ENCODE peak calls at places on chromosomes 5 and 9, in ten cellular contexts. One of them, this sample, is unnamed.

GRCh38 chr5:28574616-28575015 is 1536.2 kb upstream of the CDH9 start:
- DNase-seq in transverse colon: no peak
- DNase-seq in A549: no peak
- DNase-seq in IMR-90: no peak
- DNase-seq in endothelial cell of umbilical vein: no peak
- DNase-seq in ovary: no peak
- DNase-seq in NB4: no peak
- DNase-seq in esophagus muscularis mucosa: no peak
- DNase-seq in lower leg skin: no peak
- DNase-seq in spleen: no peak
- DNase-seq in this sample: no peak

GRCh38 chr5:72468606-72469005 is 38.6 kb downstream of the ZNF366 start:
- DNase-seq in lower leg skin: no peak
- DNase-seq in IMR-90: no peak
- DNase-seq in esophagus muscularis mucosa: no peak
- DNase-seq in ovary: no peak
- DNase-seq in transverse colon: no peak
- DNase-seq in spleen: no peak
- DNase-seq in A549: no peak
- DNase-seq in NB4: peak
- DNase-seq in endothelial cell of umbilical vein: peak
- DNase-seq in this sample: no peak

GRCh38 chr5:96717874-96718273 is 55.7 kb downstream of the CAST start:
- DNase-seq in NB4: no peak
- DNase-seq in A549: no peak
- DNase-seq in spleen: no peak
- DNase-seq in endothelial cell of umbilical vein: no peak
- DNase-seq in lower leg skin: no peak
- DNase-seq in ovary: no peak
- DNase-seq in transverse colon: no peak
- DNase-seq in IMR-90: no peak
- DNase-seq in esophagus muscularis mucosa: no peak
- DNase-seq in this sample: no peak

GRCh38 chr9:116860509-116861120 is 173.5 kb downstream of the TRIM32 start:
- DNase-seq in ovary: peak
- DNase-seq in A549: peak
- DNase-seq in transverse colon: peak
- DNase-seq in IMR-90: peak
- DNase-seq in spleen: no peak
- DNase-seq in esophagus muscularis mucosa: no peak
- DNase-seq in lower leg skin: peak
- DNase-seq in endothelial cell of umbilical vein: peak
- DNase-seq in NB4: peak
- DNase-seq in this sample: peak

GRCh38 chr9:133693116-133693515 is 45.0 kb downstream of the SARDH start:
- DNase-seq in spleen: peak
- DNase-seq in esophagus muscularis mucosa: no peak
- DNase-seq in lower leg skin: no peak
- DNase-seq in transverse colon: no peak
- DNase-seq in ovary: no peak
- DNase-seq in IMR-90: no peak
- DNase-seq in endothelial cell of umbilical vein: no peak
- DNase-seq in A549: no peak
- DNase-seq in NB4: no peak
- DNase-seq in this sample: no peak

GRCh38 chr9:93667627-93668026 is 91.2 kb downstream of the PHF2 start:
- DNase-seq in ovary: no peak
- DNase-seq in transverse colon: peak
- DNase-seq in esophagus muscularis mucosa: no peak
- DNase-seq in lower leg skin: no peak
- DNase-seq in NB4: no peak
- DNase-seq in endothelial cell of umbilical vein: no peak
- DNase-seq in spleen: peak
- DNase-seq in A549: no peak
- DNase-seq in IMR-90: no peak
- DNase-seq in this sample: no peak

GRCh38 chr5:14034991-14035390 is 90.5 kb upstream of the DNAH5 start:
- DNase-seq in IMR-90: peak
- DNase-seq in esophagus muscularis mucosa: peak
- DNase-seq in spleen: no peak
- DNase-seq in ovary: no peak
- DNase-seq in NB4: no peak
- DNase-seq in transverse colon: no peak
- DNase-seq in A549: no peak
- DNase-seq in lower leg skin: no peak
- DNase-seq in endothelial cell of umbilical vein: no peak
- DNase-seq in this sample: no peak

GRCh38 chr9:123064662-123065061 is 31.2 kb downstream of the GPR21 start:
- DNase-seq in A549: no peak
- DNase-seq in transverse colon: no peak
- DNase-seq in lower leg skin: no peak
- DNase-seq in NB4: no peak
- DNase-seq in endothelial cell of umbilical vein: no peak
- DNase-seq in IMR-90: no peak
- DNase-seq in esophagus muscularis mucosa: no peak
- DNase-seq in ovary: no peak
- DNase-seq in spleen: no peak
- DNase-seq in this sample: no peak

GRCh38 chr5:81247441-81247972 is 14.4 kb downstream of the CKMT2 start:
- DNase-seq in esophagus muscularis mucosa: peak
- DNase-seq in endothelial cell of umbilical vein: peak
- DNase-seq in A549: no peak
- DNase-seq in spleen: no peak
- DNase-seq in NB4: no peak
- DNase-seq in transverse colon: no peak
- DNase-seq in ovary: no peak
- DNase-seq in IMR-90: peak
- DNase-seq in lower leg skin: no peak
- DNase-seq in this sample: no peak

GRCh38 chr5:135551593-135552447 is 16.1 kb upstream of the NEUROG1 start:
- DNase-seq in transverse colon: peak
- DNase-seq in endothelial cell of umbilical vein: peak
- DNase-seq in A549: peak
- DNase-seq in ovary: peak
- DNase-seq in lower leg skin: peak
- DNase-seq in IMR-90: peak
- DNase-seq in NB4: peak
- DNase-seq in spleen: no peak
- DNase-seq in esophagus muscularis mucosa: no peak
- DNase-seq in this sample: peak

GRCh38 chr9:122392714-122393113 is 21.9 kb downstream of the PTGS1 start:
- DNase-seq in transverse colon: no peak
- DNase-seq in A549: no peak
- DNase-seq in esophagus muscularis mucosa: peak
- DNase-seq in lower leg skin: no peak
- DNase-seq in spleen: no peak
- DNase-seq in NB4: no peak
- DNase-seq in endothelial cell of umbilical vein: no peak
- DNase-seq in IMR-90: no peak
- DNase-seq in ovary: no peak
- DNase-seq in this sample: no peak

GRCh38 chr9:136808075-136808780 is 480 bp downstream of the RABL6 start:
- DNase-seq in lower leg skin: no peak
- DNase-seq in NB4: peak
- DNase-seq in IMR-90: no peak
- DNase-seq in transverse colon: peak
- DNase-seq in spleen: peak
- DNase-seq in A549: no peak
- DNase-seq in endothelial cell of umbilical vein: peak
- DNase-seq in esophagus muscularis mucosa: no peak
- DNase-seq in ovary: peak
- DNase-seq in this sample: no peak

GRCh38 chr9:110580850-110581249 is 1.3 kb upstream of the SVEP1 start:
- DNase-seq in lower leg skin: no peak
- DNase-seq in spleen: no peak
- DNase-seq in A549: no peak
- DNase-seq in NB4: no peak
- DNase-seq in esophagus muscularis mucosa: no peak
- DNase-seq in endothelial cell of umbilical vein: no peak
- DNase-seq in ovary: no peak
- DNase-seq in IMR-90: peak
- DNase-seq in transverse colon: no peak
- DNase-seq in this sample: no peak

GRCh38 chr9:110578575-110578895 is 1.0 kb downstream of the SVEP1 start:
- DNase-seq in transverse colon: no peak
- DNase-seq in IMR-90: no peak
- DNase-seq in spleen: no peak
- DNase-seq in NB4: no peak
- DNase-seq in A549: no peak
- DNase-seq in ovary: no peak
- DNase-seq in esophagus muscularis mucosa: no peak
- DNase-seq in endothelial cell of umbilical vein: no peak
- DNase-seq in lower leg skin: no peak
- DNase-seq in this sample: no peak

GRCh38 chr9:110582156-110582555 is 2.6 kb upstream of the SVEP1 start:
- DNase-seq in ovary: no peak
- DNase-seq in IMR-90: no peak
- DNase-seq in A549: no peak
- DNase-seq in spleen: no peak
- DNase-seq in transverse colon: no peak
- DNase-seq in endothelial cell of umbilical vein: no peak
- DNase-seq in NB4: no peak
- DNase-seq in esophagus muscularis mucosa: no peak
- DNase-seq in lower leg skin: no peak
- DNase-seq in this sample: no peak

GRCh38 chr9:110578896-110579752 is at the start of gene SVEP1:
- DNase-seq in esophagus muscularis mucosa: no peak
- DNase-seq in ovary: peak
- DNase-seq in NB4: no peak
- DNase-seq in transverse colon: no peak
- DNase-seq in IMR-90: peak
- DNase-seq in lower leg skin: no peak
- DNase-seq in endothelial cell of umbilical vein: peak
- DNase-seq in spleen: peak
- DNase-seq in A549: peak
- DNase-seq in this sample: peak

DNA sequence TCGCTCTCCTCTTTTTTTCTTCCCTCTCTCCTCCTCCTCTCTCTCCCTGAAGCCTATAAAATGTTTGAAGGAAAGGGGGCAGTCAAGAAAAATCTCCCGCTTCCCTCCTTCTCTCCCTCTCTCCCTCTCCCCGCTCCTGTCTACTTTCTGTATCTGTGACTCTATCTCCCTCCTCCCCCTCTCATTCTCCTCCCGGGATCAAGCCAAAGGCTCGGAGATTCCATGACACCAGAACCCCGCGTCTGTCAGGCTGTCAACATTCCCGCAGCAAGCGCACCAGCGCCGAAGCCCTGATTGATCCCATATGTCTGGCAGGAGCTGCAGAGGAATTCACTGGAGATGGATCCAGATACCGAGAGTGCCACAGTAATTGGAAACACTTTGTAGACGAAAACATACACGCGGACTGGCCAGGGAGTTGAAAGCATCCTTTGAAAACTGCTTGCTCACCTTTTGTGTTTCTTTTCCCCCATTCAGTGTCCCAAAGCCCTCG is 268 bp upstream of the SVEP1 start:
- DNase-seq in A549: no peak
- DNase-seq in transverse colon: no peak
- DNase-seq in NB4: no peak
- DNase-seq in lower leg skin: peak
- DNase-seq in spleen: no peak
- DNase-seq in endothelial cell of umbilical vein: no peak
- DNase-seq in IMR-90: peak
- DNase-seq in ovary: no peak
- DNase-seq in esophagus muscularis mucosa: no peak
- DNase-seq in this sample: peak
- H3K4me3 ChIP-seq in A549: peak
- H3K4me3 ChIP-seq in transverse colon: peak
- H3K4me3 ChIP-seq in NB4: no peak
- H3K4me3 ChIP-seq in lower leg skin: peak
- H3K4me3 ChIP-seq in spleen: peak
- H3K4me3 ChIP-seq in endothelial cell of umbilical vein: peak
- H3K4me3 ChIP-seq in IMR-90: peak
- H3K4me3 ChIP-seq in ovary: peak
- H3K4me3 ChIP-seq in esophagus muscularis mucosa: peak
- H3K4me3 ChIP-seq in this sample: peak

DNA sequence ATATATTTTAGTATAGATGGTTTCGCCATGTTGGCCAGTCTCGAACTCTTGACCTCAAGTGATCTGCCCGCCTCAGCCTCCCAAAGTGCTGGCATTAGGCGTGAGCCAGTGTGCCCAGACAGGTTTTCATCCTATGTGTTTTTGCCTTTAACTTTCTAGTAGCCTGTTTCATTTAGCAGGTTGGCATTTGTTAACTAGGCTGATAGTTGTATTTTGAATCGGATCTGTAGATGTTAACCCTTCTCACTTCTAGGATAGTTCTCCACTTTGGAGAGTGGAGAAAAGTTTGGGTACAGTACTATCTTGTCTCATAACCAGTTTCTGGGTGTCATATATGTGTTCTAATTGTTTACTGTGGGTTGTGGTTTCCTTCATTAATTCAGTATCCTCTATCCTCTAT is 7.3 kb upstream of the FGF18 start:
- DNase-seq in NB4: no peak
- DNase-seq in IMR-90: no peak
- DNase-seq in spleen: no peak
- DNase-seq in A549: no peak
- DNase-seq in endothelial cell of umbilical vein: no peak
- DNase-seq in ovary: no peak
- DNase-seq in transverse colon: no peak
- DNase-seq in lower leg skin: no peak
- DNase-seq in esophagus muscularis mucosa: no peak
- DNase-seq in this sample: no peak
- TF ChIP-seq POLR2A in NB4: no peak
- TF ChIP-seq POLR2A in IMR-90: no peak
- TF ChIP-seq POLR2A in spleen: no peak
- TF ChIP-seq POLR2A in A549: no peak
- TF ChIP-seq POLR2A in endothelial cell of umbilical vein: no peak
- TF ChIP-seq POLR2A in ovary: no peak
- TF ChIP-seq POLR2A in transverse colon: no peak
- TF ChIP-seq POLR2A in lower leg skin: no peak
- TF ChIP-seq POLR2A in esophagus muscularis mucosa: no peak
- TF ChIP-seq POLR2A in this sample: no peak

DNA sequence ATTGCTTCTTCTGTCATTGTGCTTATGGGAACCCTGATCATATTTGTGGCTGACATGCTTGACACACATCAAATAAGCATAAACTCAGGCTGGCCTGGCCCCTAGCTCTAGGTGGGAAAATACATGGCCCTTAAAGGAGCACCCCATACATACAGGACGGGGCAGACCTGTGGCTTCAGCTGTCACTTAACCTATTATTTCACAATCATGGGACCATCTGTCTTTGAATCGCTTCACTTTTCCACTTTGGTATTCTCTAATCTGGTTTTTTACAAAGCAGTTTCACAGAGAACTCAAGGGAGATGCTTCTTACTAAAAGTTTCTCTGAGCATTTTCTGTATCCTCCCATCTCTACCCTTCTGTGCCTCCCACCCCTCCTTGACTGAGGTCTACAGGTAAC is 34.6 kb upstream of the LRRTM2 start:
- DNase-seq in lower leg skin: no peak
- DNase-seq in transverse colon: no peak
- DNase-seq in ovary: no peak
- DNase-seq in endothelial cell of umbilical vein: no peak
- DNase-seq in IMR-90: no peak
- DNase-seq in A549: no peak
- DNase-seq in NB4: no peak
- DNase-seq in esophagus muscularis mucosa: no peak
- DNase-seq in spleen: no peak
- DNase-seq in this sample: no peak
- H3K4me3 ChIP-seq in lower leg skin: no peak
- H3K4me3 ChIP-seq in transverse colon: no peak
- H3K4me3 ChIP-seq in ovary: no peak
- H3K4me3 ChIP-seq in endothelial cell of umbilical vein: no peak
- H3K4me3 ChIP-seq in IMR-90: no peak
- H3K4me3 ChIP-seq in A549: no peak
- H3K4me3 ChIP-seq in NB4: no peak
- H3K4me3 ChIP-seq in esophagus muscularis mucosa: no peak
- H3K4me3 ChIP-seq in spleen: no peak
- H3K4me3 ChIP-seq in this sample: no peak

GRCh38 chr5:177378884-177379883 is 5.0 kb upstream of the SLC34A1 start:
- DNase-seq in endothelial cell of umbilical vein: no peak
- DNase-seq in NB4: peak
- DNase-seq in spleen: no peak
- DNase-seq in ovary: no peak
- DNase-seq in A549: peak
- DNase-seq in IMR-90: peak
- DNase-seq in transverse colon: no peak
- DNase-seq in esophagus muscularis mucosa: no peak
- DNase-seq in lower leg skin: no peak
- DNase-seq in this sample: no peak
- TF ChIP-seq POLR2A in endothelial cell of umbilical vein: no peak
- TF ChIP-seq POLR2A in NB4: no peak
- TF ChIP-seq POLR2A in spleen: no peak
- TF ChIP-seq POLR2A in ovary: no peak
- TF ChIP-seq POLR2A in A549: no peak
- TF ChIP-seq POLR2A in IMR-90: no peak
- TF ChIP-seq POLR2A in transverse colon: no peak
- TF ChIP-seq POLR2A in esophagus muscularis mucosa: no peak
- TF ChIP-seq POLR2A in lower leg skin: no peak
- TF ChIP-seq POLR2A in this sample: no peak